ENCODE peak calls at places on chromosomes 1 and 21, in five cellular contexts. H is astrocyte of the spinal cord; X is EH; F is stimulated activated CD4-positive, alpha-beta T cell treated with anti-CD3 and anti-CD28 coated beads, Interleukin-2, amount 100 ng/mL, for 48 hours; Y is effector CD4-positive, alpha-beta T cell. C is an unnamed sample.

GRCh38 chr1:237386362-237387143 is 344.6 kb downstream of the RYR2 start:
- DNase-seq in H (peak), X (peak), F (no peak), Y (no peak), C (no peak)

GRCh38 chr1:159829822-159830455 is 3.3 kb downstream of the SLAMF8 start:
- DNase-seq in H (peak), X (peak), F (no peak), Y (no peak), C (no peak)

GRCh38 chr1:92081031-92081430 is 886 bp downstream of the BTBD8 start:
- DNase-seq in H (no peak), X (no peak), F (no peak), Y (no peak), C (no peak)

GRCh38 chr1:211703812-211704566 is 28.6 kb upstream of the NEK2 start:
- DNase-seq in H (no peak), X (no peak), F (no peak), Y (no peak), C (no peak)

GRCh38 chr1:156153362-156153761 is at the start of gene SEMA4A:
- DNase-seq in H (no peak), X (no peak), F (no peak), Y (no peak), C (no peak)

GRCh38 chr21:21230672-21231071 is 232.5 kb downstream of the NCAM2 start:
- DNase-seq in H (peak), X (peak), F (no peak), Y (no peak), C (no peak)

GRCh38 chr1:2270260-2271100 is 42.4 kb downstream of the SKI start:
- DNase-seq in H (no peak), X (peak), F (no peak), Y (no peak), C (peak)

GRCh38 chr1:210586785-210587184 is 258.1 kb downstream of the HHAT start:
- DNase-seq in H (peak), X (peak), F (no peak), Y (no peak), C (no peak)

GRCh38 chr1:223212441-223212840 is 69.4 kb upstream of the TLR5 start:
- DNase-seq in H (no peak), X (no peak), F (no peak), Y (no peak), C (no peak)

GRCh38 chr1:34407140-34407539 is 230.4 kb downstream of the C1orf94 start:
- DNase-seq in H (no peak), X (peak), F (no peak), Y (no peak), C (no peak)

GRCh38 chr1:18684306-18684705 is 53.7 kb downstream of the PAX7 start:
- DNase-seq in H (no peak), X (no peak), F (no peak), Y (no peak), C (no peak)

GRCh38 chr1:36851087-36851486 is 183.2 kb downstream of the GRIK3 start:
- DNase-seq in H (no peak), X (no peak), F (no peak), Y (no peak), C (no peak)

GRCh38 chr1:38142606-38143005 is 96.0 kb upstream of the POU3F1 start:
- DNase-seq in H (no peak), X (no peak), F (no peak), Y (no peak), C (no peak)

GRCh38 chr1:203252678-203253077 is 23.2 kb upstream of the CHIT1 start:
- DNase-seq in H (no peak), X (no peak), F (no peak), Y (no peak), C (no peak)

GRCh38 chr1:228792601-228793000 is 57.3 kb downstream of the RHOU start:
- DNase-seq in H (no peak), X (no peak), F (no peak), Y (no peak), C (no peak)

GRCh38 chr1:163744488-163744887 is 422.7 kb downstream of the NUF2 start:
- DNase-seq in H (no peak), X (no peak), F (no peak), Y (no peak), C (no peak)

GRCh38 chr1:78627321-78627720 is 7.1 kb downstream of the IFI44L start:
- DNase-seq in H (no peak), X (peak), F (no peak), Y (no peak), C (no peak)

GRCh38 chr21:29610960-29611359 is 312.2 kb downstream of the BACH1 start:
- DNase-seq in H (peak), X (no peak), F (no peak), Y (no peak), C (no peak)

GRCh38 chr1:2979191-2980072 is 41.8 kb upstream of the ACTRT2 start:
- DNase-seq in H (no peak), X (no peak), F (no peak), Y (no peak), C (no peak)

GRCh38 chr21:34669149-34669879 is 520 bp downstream of the CLIC6 start:
- DNase-seq in H (no peak), X (no peak), F (no peak), Y (no peak), C (peak)

GRCh38 chr1:164087893-164088292 is 471.1 kb upstream of the PBX1 start:
- DNase-seq in H (no peak), X (no peak), F (no peak), Y (no peak), C (no peak)

GRCh38 chr1:245770191-245770590 is 615.4 kb downstream of the KIF26B start:
- DNase-seq in H (no peak), X (peak), F (no peak), Y (no peak), C (no peak)

GRCh38 chr1:179779645-179780272 is 36.7 kb downstream of the FAM163A start:
- DNase-seq in H (no peak), X (peak), F (no peak), Y (no peak), C (no peak)

GRCh38 chr21:41170442-41170841 is 2.5 kb downstream of the BACE2 start:
- DNase-seq in H (peak), X (no peak), F (no peak), Y (no peak), C (peak)

C was measured in neural crest cell.